ENCODE peak calls at places on chromosomes 7 and 10, in four cellular contexts. One of them, this sample, is unnamed.

GRCh38 chr10:60735244-60735643 is 43.0 kb upstream of the CDK1 start:
- DNase-seq in stimulated activated CD4-positive, alpha-beta T cell treated with anti-CD3 and anti-CD28 coated beads, Interleukin-4, amount 100 ng/mL, for 1 hour: no peak
- DNase-seq in cardiac muscle cell: no peak
- DNase-seq in activated naive CD8-positive, alpha-beta T cell treated with anti-CD3 and anti-CD28 coated beads for 36 hours: no peak
- DNase-seq in this sample: no peak

GRCh38 chr7:119935418-119936025 is 337.5 kb upstream of the KCND2 start:
- DNase-seq in stimulated activated CD4-positive, alpha-beta T cell treated with anti-CD3 and anti-CD28 coated beads, Interleukin-4, amount 100 ng/mL, for 1 hour: no peak
- DNase-seq in activated naive CD8-positive, alpha-beta T cell treated with anti-CD3 and anti-CD28 coated beads for 36 hours: no peak
- DNase-seq in cardiac muscle cell: peak; percentile 76
- DNase-seq in this sample: no peak

GRCh38 chr10:61451357-61451756 is 1.8 kb downstream of the TMEM26 start:
- DNase-seq in stimulated activated CD4-positive, alpha-beta T cell treated with anti-CD3 and anti-CD28 coated beads, Interleukin-4, amount 100 ng/mL, for 1 hour: no peak
- DNase-seq in cardiac muscle cell: no peak
- DNase-seq in activated naive CD8-positive, alpha-beta T cell treated with anti-CD3 and anti-CD28 coated beads for 36 hours: no peak
- DNase-seq in this sample: no peak

GRCh38 chr10:122149138-122149606 is 121.9 kb upstream of the BTBD16 start:
- DNase-seq in cardiac muscle cell: peak; percentile 80
- DNase-seq in stimulated activated CD4-positive, alpha-beta T cell treated with anti-CD3 and anti-CD28 coated beads, Interleukin-4, amount 100 ng/mL, for 1 hour: no peak
- DNase-seq in activated naive CD8-positive, alpha-beta T cell treated with anti-CD3 and anti-CD28 coated beads for 36 hours: no peak
- DNase-seq in this sample: no peak

GRCh38 chr7:44638611-44639557 is 32.5 kb downstream of the OGDH start:
- DNase-seq in cardiac muscle cell: peak; percentile 72
- DNase-seq in stimulated activated CD4-positive, alpha-beta T cell treated with anti-CD3 and anti-CD28 coated beads, Interleukin-4, amount 100 ng/mL, for 1 hour: peak; percentile 73
- DNase-seq in activated naive CD8-positive, alpha-beta T cell treated with anti-CD3 and anti-CD28 coated beads for 36 hours: peak; percentile 88
- DNase-seq in this sample: peak; percentile 90

GRCh38 chr7:151987748-151988529 is 31.7 kb downstream of the GALNTL5 start:
- DNase-seq in cardiac muscle cell: peak; percentile 88
- DNase-seq in stimulated activated CD4-positive, alpha-beta T cell treated with anti-CD3 and anti-CD28 coated beads, Interleukin-4, amount 100 ng/mL, for 1 hour: no peak
- DNase-seq in activated naive CD8-positive, alpha-beta T cell treated with anti-CD3 and anti-CD28 coated beads for 36 hours: no peak
- DNase-seq in this sample: no peak

GRCh38 chr10:78751716-78752115 is 317.1 kb upstream of the ZMIZ1 start:
- DNase-seq in cardiac muscle cell: no peak
- DNase-seq in stimulated activated CD4-positive, alpha-beta T cell treated with anti-CD3 and anti-CD28 coated beads, Interleukin-4, amount 100 ng/mL, for 1 hour: no peak
- DNase-seq in activated naive CD8-positive, alpha-beta T cell treated with anti-CD3 and anti-CD28 coated beads for 36 hours: no peak
- DNase-seq in this sample: no peak

GRCh38 chr7:47188653-47189315 is 393.1 kb downstream of the TNS3 start:
- DNase-seq in stimulated activated CD4-positive, alpha-beta T cell treated with anti-CD3 and anti-CD28 coated beads, Interleukin-4, amount 100 ng/mL, for 1 hour: no peak
- DNase-seq in cardiac muscle cell: no peak
- DNase-seq in activated naive CD8-positive, alpha-beta T cell treated with anti-CD3 and anti-CD28 coated beads for 36 hours: no peak
- DNase-seq in this sample: no peak

GRCh38 chr10:112369495-112370423 is 4.2 kb upstream of the ACSL5 start:
- DNase-seq in cardiac muscle cell: no peak
- DNase-seq in stimulated activated CD4-positive, alpha-beta T cell treated with anti-CD3 and anti-CD28 coated beads, Interleukin-4, amount 100 ng/mL, for 1 hour: no peak
- DNase-seq in activated naive CD8-positive, alpha-beta T cell treated with anti-CD3 and anti-CD28 coated beads for 36 hours: no peak
- DNase-seq in this sample: no peak

GRCh38 chr10:97771055-97771811 is 566 bp downstream of the SFRP5 start:
- DNase-seq in cardiac muscle cell: peak; percentile 40
- DNase-seq in stimulated activated CD4-positive, alpha-beta T cell treated with anti-CD3 and anti-CD28 coated beads, Interleukin-4, amount 100 ng/mL, for 1 hour: no peak
- DNase-seq in activated naive CD8-positive, alpha-beta T cell treated with anti-CD3 and anti-CD28 coated beads for 36 hours: peak; percentile 37
- DNase-seq in this sample: no peak

GRCh38 chr10:5832946-5833345 is 19.7 kb upstream of the GDI2 start:
- DNase-seq in cardiac muscle cell: no peak
- DNase-seq in stimulated activated CD4-positive, alpha-beta T cell treated with anti-CD3 and anti-CD28 coated beads, Interleukin-4, amount 100 ng/mL, for 1 hour: no peak
- DNase-seq in activated naive CD8-positive, alpha-beta T cell treated with anti-CD3 and anti-CD28 coated beads for 36 hours: no peak
- DNase-seq in this sample: no peak

This sample was measured in RWPE2.